ENCODE peak calls at places on chromosomes 1 and 21, in five cellular contexts. One of them, this sample, is unnamed.

GRCh38 chr1:119453021-119453420 is 38.1 kb downstream of the HSD3B2 start:
- DNase-seq in uterus: no peak
- DNase-seq in CD4-positive, alpha-beta T cell: no peak
- DNase-seq in tibial nerve: peak
- DNase-seq in thoracic aorta: no peak
- DNase-seq in this sample: no peak

GRCh38 chr1:204065174-204065985 is 7.5 kb upstream of the SOX13 start:
- DNase-seq in uterus: peak
- DNase-seq in CD4-positive, alpha-beta T cell: no peak
- DNase-seq in tibial nerve: no peak
- DNase-seq in thoracic aorta: no peak
- DNase-seq in this sample: no peak

GRCh38 chr1:31633117-31633516 is 11.6 kb downstream of the PEF1 start:
- DNase-seq in uterus: no peak
- DNase-seq in CD4-positive, alpha-beta T cell: no peak
- DNase-seq in tibial nerve: no peak
- DNase-seq in thoracic aorta: no peak
- DNase-seq in this sample: no peak

GRCh38 chr1:234600418-234601216 is 9.4 kb downstream of the IRF2BP2 start:
- DNase-seq in uterus: peak
- DNase-seq in CD4-positive, alpha-beta T cell: no peak
- DNase-seq in tibial nerve: peak
- DNase-seq in thoracic aorta: no peak
- DNase-seq in this sample: no peak

GRCh38 chr1:171418546-171418945 is 66.8 kb upstream of the PRRC2C start:
- DNase-seq in uterus: no peak
- DNase-seq in CD4-positive, alpha-beta T cell: no peak
- DNase-seq in tibial nerve: no peak
- DNase-seq in thoracic aorta: no peak
- DNase-seq in this sample: no peak

GRCh38 chr1:62625415-62625814 is 28.1 kb downstream of the ANGPTL3 start:
- DNase-seq in uterus: no peak
- DNase-seq in CD4-positive, alpha-beta T cell: no peak
- DNase-seq in tibial nerve: no peak
- DNase-seq in thoracic aorta: no peak
- DNase-seq in this sample: no peak

GRCh38 chr1:212152869-212153268 is 117.3 kb downstream of the DTL start:
- DNase-seq in uterus: no peak
- DNase-seq in CD4-positive, alpha-beta T cell: no peak
- DNase-seq in tibial nerve: no peak
- DNase-seq in thoracic aorta: no peak
- DNase-seq in this sample: no peak

GRCh38 chr1:223776075-223776814 is 63.9 kb downstream of the CAPN2 start:
- DNase-seq in uterus: no peak
- DNase-seq in CD4-positive, alpha-beta T cell: peak
- DNase-seq in tibial nerve: no peak
- DNase-seq in thoracic aorta: no peak
- DNase-seq in this sample: no peak

GRCh38 chr1:6350416-6351088 is 43.0 kb downstream of the ACOT7 start:
- DNase-seq in uterus: no peak
- DNase-seq in CD4-positive, alpha-beta T cell: no peak
- DNase-seq in tibial nerve: no peak
- DNase-seq in thoracic aorta: no peak
- DNase-seq in this sample: no peak

GRCh38 chr1:212162635-212163034 is 122.6 kb upstream of the PPP2R5A start:
- DNase-seq in uterus: peak
- DNase-seq in CD4-positive, alpha-beta T cell: no peak
- DNase-seq in tibial nerve: no peak
- DNase-seq in thoracic aorta: no peak
- DNase-seq in this sample: no peak

GRCh38 chr1:156513189-156513588 is 12.6 kb upstream of the MEF2D start:
- DNase-seq in uterus: no peak
- DNase-seq in CD4-positive, alpha-beta T cell: no peak
- DNase-seq in tibial nerve: no peak
- DNase-seq in thoracic aorta: no peak
- DNase-seq in this sample: no peak

GRCh38 chr21:25722631-25723030 is 12.1 kb downstream of the ATP5PF start:
- DNase-seq in uterus: no peak
- DNase-seq in CD4-positive, alpha-beta T cell: no peak
- DNase-seq in tibial nerve: no peak
- DNase-seq in thoracic aorta: no peak
- DNase-seq in this sample: no peak

GRCh38 chr21:25901580-25901979 is 166.8 kb downstream of the GABPA start:
- DNase-seq in uterus: no peak
- DNase-seq in CD4-positive, alpha-beta T cell: no peak
- DNase-seq in tibial nerve: no peak
- DNase-seq in thoracic aorta: no peak
- DNase-seq in this sample: no peak

GRCh38 chr1:234725177-234726132 is 115.5 kb upstream of the IRF2BP2 start:
- DNase-seq in uterus: peak
- DNase-seq in CD4-positive, alpha-beta T cell: peak
- DNase-seq in tibial nerve: no peak
- DNase-seq in thoracic aorta: no peak
- DNase-seq in this sample: no peak

GRCh38 chr21:34129039-34129891 is 55.9 kb downstream of the MRPS6 start:
- DNase-seq in uterus: peak
- DNase-seq in CD4-positive, alpha-beta T cell: peak
- DNase-seq in tibial nerve: no peak
- DNase-seq in thoracic aorta: peak
- DNase-seq in this sample: no peak

GRCh38 chr1:67874501-67875111 is 41.3 kb upstream of the GNG12 start:
- DNase-seq in uterus: no peak
- DNase-seq in CD4-positive, alpha-beta T cell: no peak
- DNase-seq in tibial nerve: no peak
- DNase-seq in thoracic aorta: no peak
- DNase-seq in this sample: no peak

GRCh38 chr1:87714278-87714677 is 385.6 kb downstream of the LMO4 start:
- DNase-seq in uterus: no peak
- DNase-seq in CD4-positive, alpha-beta T cell: no peak
- DNase-seq in tibial nerve: no peak
- DNase-seq in thoracic aorta: no peak
- DNase-seq in this sample: no peak

GRCh38 chr1:100731309-100731708 is 11.8 kb downstream of the VCAM1 start:
- DNase-seq in uterus: no peak
- DNase-seq in CD4-positive, alpha-beta T cell: no peak
- DNase-seq in tibial nerve: no peak
- DNase-seq in thoracic aorta: no peak
- DNase-seq in this sample: no peak

GRCh38 chr1:34929853-34930701 is 627 bp upstream of the DLGAP3 start:
- DNase-seq in uterus: no peak
- DNase-seq in CD4-positive, alpha-beta T cell: no peak
- DNase-seq in tibial nerve: no peak
- DNase-seq in thoracic aorta: no peak
- DNase-seq in this sample: no peak

GRCh38 chr1:212456166-212456528 is 23.4 kb downstream of the NENF start:
- DNase-seq in uterus: no peak
- DNase-seq in CD4-positive, alpha-beta T cell: no peak
- DNase-seq in tibial nerve: no peak
- DNase-seq in thoracic aorta: no peak
- DNase-seq in this sample: no peak

GRCh38 chr21:31862078-31862477 is 10.7 kb upstream of the HUNK start:
- DNase-seq in uterus: no peak
- DNase-seq in CD4-positive, alpha-beta T cell: no peak
- DNase-seq in tibial nerve: no peak
- DNase-seq in thoracic aorta: no peak
- DNase-seq in this sample: no peak

GRCh38 chr21:31870472-31870871 is 2.3 kb upstream of the HUNK start:
- DNase-seq in uterus: no peak
- DNase-seq in CD4-positive, alpha-beta T cell: no peak
- DNase-seq in tibial nerve: no peak
- DNase-seq in thoracic aorta: no peak
- DNase-seq in this sample: no peak

GRCh38 chr21:31860851-31861250 is 12.0 kb upstream of the HUNK start:
- DNase-seq in uterus: no peak
- DNase-seq in CD4-positive, alpha-beta T cell: no peak
- DNase-seq in tibial nerve: no peak
- DNase-seq in thoracic aorta: no peak
- DNase-seq in this sample: no peak

GRCh38 chr21:31865429-31865970 is 7.3 kb upstream of the HUNK start:
- DNase-seq in uterus: no peak
- DNase-seq in CD4-positive, alpha-beta T cell: no peak
- DNase-seq in tibial nerve: no peak
- DNase-seq in thoracic aorta: no peak
- DNase-seq in this sample: no peak

GRCh38 chr21:31866077-31866511 is 6.7 kb upstream of the HUNK start:
- DNase-seq in uterus: peak
- DNase-seq in CD4-positive, alpha-beta T cell: peak
- DNase-seq in tibial nerve: peak
- DNase-seq in thoracic aorta: peak
- DNase-seq in this sample: peak
- TF ChIP-seq CTCF in uterus: peak
- TF ChIP-seq CTCF in CD4-positive, alpha-beta T cell: peak
- TF ChIP-seq CTCF in tibial nerve: peak
- TF ChIP-seq CTCF in thoracic aorta: peak
- TF ChIP-seq CTCF in this sample: peak

GRCh38 chr1:89581859-89582258 is 51.1 kb upstream of the LRRC8C start:
- DNase-seq in uterus: no peak
- DNase-seq in CD4-positive, alpha-beta T cell: no peak
- DNase-seq in tibial nerve: no peak
- DNase-seq in thoracic aorta: no peak
- DNase-seq in this sample: no peak
- TF ChIP-seq CTCF in uterus: no peak
- TF ChIP-seq CTCF in CD4-positive, alpha-beta T cell: no peak
- TF ChIP-seq CTCF in tibial nerve: no peak
- TF ChIP-seq CTCF in thoracic aorta: no peak
- TF ChIP-seq CTCF in this sample: no peak

DNA sequence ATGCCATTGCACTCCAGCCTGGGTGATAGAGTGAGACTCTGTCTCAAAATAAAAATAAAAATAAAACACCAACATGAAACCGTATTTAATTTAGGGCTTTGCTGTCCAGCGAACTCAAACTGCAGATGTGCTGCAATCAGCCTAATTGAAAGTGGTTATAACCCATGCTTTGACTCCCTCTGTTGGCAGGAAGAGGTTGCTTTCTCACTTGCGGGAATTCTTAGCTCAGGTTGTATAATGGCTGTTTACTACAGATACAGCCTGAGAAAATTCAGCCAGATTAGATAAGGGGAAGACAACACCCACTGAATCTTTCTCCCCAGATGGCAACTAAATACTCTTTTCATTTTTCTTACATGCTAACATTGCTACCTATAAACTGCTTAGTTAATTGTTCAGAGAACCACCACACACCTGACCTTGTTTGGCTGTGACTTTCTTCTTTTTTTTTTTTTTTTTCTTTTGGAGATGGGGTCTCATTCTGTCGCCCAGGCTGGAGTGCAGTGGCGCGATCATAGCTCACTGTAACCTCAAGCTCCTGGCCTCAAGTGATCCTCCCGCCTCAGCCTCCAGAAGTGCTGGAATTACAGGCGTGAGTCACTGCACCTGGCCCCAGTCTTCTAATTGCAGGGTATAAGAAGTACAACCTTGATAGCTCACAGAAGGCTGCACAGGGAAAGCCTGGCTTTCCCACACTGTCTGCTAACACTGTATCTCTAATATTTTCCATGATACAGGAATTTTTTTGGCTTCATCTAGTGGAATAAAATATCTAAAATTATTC is 34.6 kb downstream of the DNTTIP2 start:
- DNase-seq in uterus: peak
- DNase-seq in CD4-positive, alpha-beta T cell: peak
- DNase-seq in tibial nerve: no peak
- DNase-seq in thoracic aorta: no peak
- DNase-seq in this sample: no peak
- TF ChIP-seq CTCF in uterus: peak
- TF ChIP-seq CTCF in CD4-positive, alpha-beta T cell: peak
- TF ChIP-seq CTCF in tibial nerve: peak
- TF ChIP-seq CTCF in thoracic aorta: peak
- TF ChIP-seq CTCF in this sample: no peak

GRCh38 chr1:17212009-17212408 is 7.1 kb downstream of the PADI1 start:
- DNase-seq in uterus: no peak
- DNase-seq in CD4-positive, alpha-beta T cell: no peak
- DNase-seq in tibial nerve: no peak
- DNase-seq in thoracic aorta: no peak
- DNase-seq in this sample: no peak
- TF ChIP-seq CTCF in uterus: no peak
- TF ChIP-seq CTCF in CD4-positive, alpha-beta T cell: no peak
- TF ChIP-seq CTCF in tibial nerve: no peak
- TF ChIP-seq CTCF in thoracic aorta: no peak
- TF ChIP-seq CTCF in this sample: no peak

GRCh38 chr1:117339866-117340357 is 27.3 kb upstream of the MAN1A2 start:
- DNase-seq in uterus: peak
- DNase-seq in CD4-positive, alpha-beta T cell: no peak
- DNase-seq in tibial nerve: no peak
- DNase-seq in thoracic aorta: no peak
- DNase-seq in this sample: no peak
- TF ChIP-seq CTCF in uterus: no peak
- TF ChIP-seq CTCF in CD4-positive, alpha-beta T cell: peak
- TF ChIP-seq CTCF in tibial nerve: no peak
- TF ChIP-seq CTCF in thoracic aorta: no peak
- TF ChIP-seq CTCF in this sample: no peak

DNA sequence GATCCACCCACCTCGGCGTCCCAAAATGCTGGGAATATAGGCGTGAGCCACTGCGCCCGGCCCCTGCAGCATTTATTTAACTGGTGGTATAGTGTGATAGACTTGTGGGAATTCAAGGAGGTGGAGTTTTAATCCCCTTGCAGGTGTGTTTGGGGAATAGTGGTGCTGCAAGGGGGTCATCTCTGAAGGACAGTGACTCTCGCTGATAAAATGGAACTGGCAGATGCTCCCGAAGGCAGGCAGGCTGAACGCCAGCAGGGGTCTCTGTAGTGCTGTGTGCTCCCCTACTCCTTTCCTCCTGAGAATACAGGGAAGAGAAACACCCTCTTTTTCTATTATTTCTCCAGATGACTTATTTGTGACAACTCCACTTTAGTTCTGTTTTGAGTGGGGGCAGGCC is 4.0 kb downstream of the OSCP1 start:
- DNase-seq in uterus: no peak
- DNase-seq in CD4-positive, alpha-beta T cell: no peak
- DNase-seq in tibial nerve: no peak
- DNase-seq in thoracic aorta: no peak
- DNase-seq in this sample: no peak
- TF ChIP-seq CTCF in uterus: no peak
- TF ChIP-seq CTCF in CD4-positive, alpha-beta T cell: no peak
- TF ChIP-seq CTCF in tibial nerve: no peak
- TF ChIP-seq CTCF in thoracic aorta: no peak
- TF ChIP-seq CTCF in this sample: no peak

DNA sequence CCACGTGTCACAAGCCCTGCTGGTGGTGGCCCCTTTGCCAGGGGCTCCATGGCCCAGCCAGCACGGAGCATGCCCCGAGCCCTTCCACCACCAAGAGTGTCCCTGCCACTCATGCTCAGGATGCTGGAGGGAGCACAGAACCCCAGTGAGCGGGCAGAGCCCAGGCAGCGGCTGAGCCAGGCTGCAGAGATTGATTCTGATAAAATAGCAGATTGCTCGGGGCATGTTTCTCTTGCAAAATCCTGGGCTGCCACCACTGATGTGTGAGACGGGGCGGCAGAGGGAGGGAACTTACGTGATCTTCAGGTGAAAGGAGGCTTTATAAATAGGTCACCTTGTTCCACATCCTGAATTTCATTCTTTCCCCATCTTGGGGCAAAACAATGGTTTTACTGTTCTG is 53.2 kb downstream of the SPSB1 start:
- DNase-seq in uterus: no peak
- DNase-seq in CD4-positive, alpha-beta T cell: no peak
- DNase-seq in tibial nerve: no peak
- DNase-seq in thoracic aorta: no peak
- DNase-seq in this sample: no peak
- TF ChIP-seq CTCF in uterus: no peak
- TF ChIP-seq CTCF in CD4-positive, alpha-beta T cell: no peak
- TF ChIP-seq CTCF in tibial nerve: no peak
- TF ChIP-seq CTCF in thoracic aorta: no peak
- TF ChIP-seq CTCF in this sample: no peak

GRCh38 chr1:183164963-183165362 is 21.1 kb upstream of the LAMC2 start:
- DNase-seq in uterus: no peak
- DNase-seq in CD4-positive, alpha-beta T cell: no peak
- DNase-seq in tibial nerve: no peak
- DNase-seq in thoracic aorta: no peak
- DNase-seq in this sample: no peak
- TF ChIP-seq CTCF in uterus: no peak
- TF ChIP-seq CTCF in CD4-positive, alpha-beta T cell: no peak
- TF ChIP-seq CTCF in tibial nerve: no peak
- TF ChIP-seq CTCF in thoracic aorta: no peak
- TF ChIP-seq CTCF in this sample: no peak

This sample was measured in omental fat pad.